ENCODE peak calls at places on chromosomes 2 and 18, in four cellular contexts. U is IMR-90; V is CD8-positive, alpha-beta memory T cell; N is heart right ventricle. P is an unnamed sample. For H3K27me3 and H3K4me1, the result is how much of the 10 kb centered on the place peaks cover.

GRCh38 chr18:79534356-79534755 is 138.6 kb downstream of the NFATC1 start:
- DNase-seq in U (no peak), V (no peak), N (no peak), P (no peak)

GRCh38 chr2:16682431-16683130 is 16.9 kb upstream of the CYRIA start:
- DNase-seq in U (no peak), V (no peak), N (no peak), P (no peak)

GRCh38 chr18:34098109-34098508 is 126.6 kb downstream of the NOL4 start:
- DNase-seq in U (no peak), V (no peak), N (no peak), P (no peak)

GRCh38 chr18:10839401-10839800 is 310.0 kb downstream of the PIEZO2 start:
- DNase-seq in U (no peak), V (no peak), N (no peak), P (no peak)

GRCh38 chr2:62156861-62157496 is 38.9 kb upstream of the B3GNT2 start:
- DNase-seq in U (no peak), V (no peak), N (no peak), P (no peak)

GRCh38 chr2:12597555-12597954 is 119.2 kb upstream of the TRIB2 start:
- DNase-seq in U (no peak), V (no peak), N (no peak), P (no peak)

GRCh38 chr18:56240405-56240804 is 398.0 kb downstream of the TXNL1 start:
- DNase-seq in U (peak), V (no peak), N (no peak), P (no peak)

GRCh38 chr2:233421091-233421816 is 67.0 kb downstream of the DGKD start:
- DNase-seq in U (no peak), V (no peak), N (no peak), P (no peak)

GRCh38 chr2:144553379-144553778 is 33.5 kb upstream of the ZEB2 start:
- DNase-seq in U (peak), V (no peak), N (no peak), P (no peak)

GRCh38 chr2:54657664-54658083 is 65.8 kb upstream of the EML6 start:
- DNase-seq in U (peak), V (no peak), N (no peak), P (no peak)

GRCh38 chr2:20744366-20745335 is 77.7 kb downstream of the GDF7 start:
- DNase-seq in U (no peak), V (no peak), N (no peak), P (no peak)

GRCh38 chr2:174888646-174889271 is 116.4 kb downstream of the CHN1 start:
- DNase-seq in U (peak), V (no peak), N (no peak), P (no peak)

GRCh38 chr2:192655916-192656315 is 461.2 kb upstream of the TMEFF2 start:
- DNase-seq in U (no peak), V (no peak), N (no peak), P (no peak)

GRCh38 chr2:239548491-239548890 is 147.7 kb upstream of the HDAC4 start:
- DNase-seq in U (no peak), V (peak), N (no peak), P (peak)

GRCh38 chr2:56519806-56520205 is 336.0 kb downstream of the CCDC85A start:
- DNase-seq in U (no peak), V (no peak), N (no peak), P (no peak)

GRCh38 chr2:182901748-182902147 is 35.3 kb upstream of the FRZB start:
- DNase-seq in U (no peak), V (no peak), N (no peak), P (no peak)

GRCh38 chr2:217975626-217976025 is 27.2 kb downstream of the TNS1 start:
- DNase-seq in U (no peak), V (no peak), N (no peak), P (no peak)

GRCh38 chr2:8643238-8643995 is 38.4 kb upstream of the ID2 start:
- DNase-seq in U (no peak), V (no peak), N (no peak), P (no peak)

GRCh38 chr2:8642332-8643078 is 39.4 kb upstream of the ID2 start:
- DNase-seq in U (no peak), V (no peak), N (no peak), P (no peak)

GRCh38 chr2:8643996-8644356 is 37.9 kb upstream of the ID2 start:
- DNase-seq in U (no peak), V (no peak), N (no peak), P (no peak)

GRCh38 chr2:8645176-8645831 is 36.6 kb upstream of the ID2 start:
- DNase-seq in U (no peak), V (no peak), N (no peak), P (no peak)

DNA sequence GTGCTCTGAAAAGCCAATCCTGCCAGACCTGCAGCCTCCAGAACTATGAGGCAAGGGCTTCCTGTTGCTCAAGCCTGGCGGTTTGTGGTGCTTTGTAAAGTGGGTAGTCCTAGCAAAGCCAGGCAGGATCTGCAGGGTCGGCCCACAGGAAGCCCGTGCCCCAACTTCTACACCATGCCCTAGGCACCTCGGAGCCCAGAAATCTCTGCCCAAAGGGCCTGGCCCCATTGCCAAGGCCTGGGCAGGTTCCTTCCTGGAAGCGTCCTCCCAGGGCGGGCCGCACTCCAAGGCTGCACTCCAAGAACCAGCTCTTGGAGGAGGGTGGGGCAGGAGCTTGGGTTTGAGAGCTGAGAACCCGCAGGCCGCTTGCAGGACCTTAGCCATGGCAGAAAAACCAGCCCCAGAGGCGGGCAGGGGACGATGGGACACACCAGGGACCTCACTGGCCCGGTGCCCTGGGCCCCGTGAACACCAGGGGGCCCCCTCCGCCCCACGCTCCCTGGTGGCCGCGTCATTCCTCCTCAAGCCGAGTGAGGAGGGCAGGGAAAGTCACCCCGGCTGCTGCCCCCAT is 37.2 kb upstream of the ID2 start:
- DNase-seq in U (no peak), V (no peak), N (peak), P (no peak)
- H3K27me3 ChIP-seq in U (under half), V (under half), N (under half), P (under half)

GRCh38 chr2:29115797-29116781 is 874 bp downstream of the CLIP4 start:
- DNase-seq in U (peak), V (peak), N (peak), P (peak)
- H3K4me1 ChIP-seq in U (under half), V (under half), N (under half), P (under half)

GRCh38 chr2:236120829-236121228 is 47.4 kb downstream of the GBX2 start:
- DNase-seq in U (no peak), V (no peak), N (no peak), P (no peak)

GRCh38 chr2:236125541-236125940 is 42.6 kb downstream of the GBX2 start:
- DNase-seq in U (no peak), V (no peak), N (no peak), P (no peak)

GRCh38 chr2:236124182-236124581 is 44.0 kb downstream of the GBX2 start:
- DNase-seq in U (no peak), V (no peak), N (no peak), P (no peak)

GRCh38 chr2:236121546-236121945 is 46.6 kb downstream of the GBX2 start:
- DNase-seq in U (peak), V (no peak), N (no peak), P (no peak)

GRCh38 chr2:236123716-236124115 is 44.5 kb downstream of the GBX2 start:
- DNase-seq in U (no peak), V (no peak), N (no peak), P (no peak)
- H3K27ac ChIP-seq in U (no peak), V (no peak), N (no peak), P (no peak)

GRCh38 chr18:59376351-59376935 is 17.4 kb upstream of the LMAN1 start:
- DNase-seq in U (no peak), V (no peak), N (no peak), P (no peak)

GRCh38 chr18:59374112-59374511 is 15.0 kb upstream of the LMAN1 start:
- DNase-seq in U (no peak), V (no peak), N (no peak), P (no peak)

GRCh38 chr18:59377938-59378337 is 18.9 kb upstream of the LMAN1 start:
- DNase-seq in U (no peak), V (no peak), N (no peak), P (no peak)

DNA sequence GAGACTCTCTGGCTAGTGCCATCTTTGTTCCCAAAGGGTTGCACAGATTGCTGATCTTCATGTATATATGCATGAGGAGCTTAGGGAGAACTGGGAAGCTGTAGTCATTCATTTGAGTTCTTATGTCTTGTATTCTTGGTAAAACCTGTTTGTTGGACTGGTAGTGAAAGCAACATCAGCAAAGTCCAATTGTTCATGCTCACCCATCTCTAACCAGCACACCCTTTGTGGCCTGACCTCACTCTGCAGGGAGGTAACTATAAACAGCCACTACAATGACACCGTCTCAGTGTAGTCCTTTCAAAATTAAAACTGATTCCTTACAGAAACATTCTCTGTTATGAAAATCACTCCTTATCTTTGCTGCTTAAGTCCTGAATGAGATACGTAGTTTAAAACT is 13.9 kb upstream of the LMAN1 start:
- DNase-seq in U (no peak), V (no peak), N (no peak), P (no peak)
- H3K27me3 ChIP-seq in U (under half), V (under half), N (under half), P (under half)

GRCh38 chr2:68195096-68195495 is 37.4 kb downstream of the PNO1 start:
- DNase-seq in U (no peak), V (no peak), N (no peak), P (no peak)

GRCh38 chr2:68193774-68194372 is 36.2 kb downstream of the PNO1 start:
- DNase-seq in U (peak), V (no peak), N (no peak), P (no peak)

GRCh38 chr2:68190991-68191731 is 33.5 kb downstream of the PNO1 start:
- DNase-seq in U (peak), V (no peak), N (no peak), P (no peak)

GRCh38 chr2:68196120-68196716 is 38.5 kb downstream of the PNO1 start:
- DNase-seq in U (peak), V (peak), N (no peak), P (no peak)

DNA sequence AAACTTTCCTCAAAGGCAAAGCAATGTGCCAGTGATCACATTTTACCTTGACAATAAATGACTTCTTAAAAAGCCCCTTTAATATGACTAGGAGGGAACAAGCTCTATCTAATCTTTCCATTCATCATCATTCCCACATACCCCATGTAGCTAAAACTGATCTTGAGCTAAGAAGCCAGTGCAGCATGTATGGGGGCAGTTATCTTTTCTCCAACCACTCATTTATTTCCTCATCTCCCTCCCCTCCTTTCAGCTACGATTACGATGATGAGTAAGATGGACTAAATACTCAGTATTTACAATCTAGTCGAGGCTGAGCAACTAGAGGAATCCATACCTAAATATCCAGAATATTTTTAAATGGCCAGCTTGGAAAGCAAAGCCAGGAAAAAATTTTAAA is 35.5 kb downstream of the PNO1 start:
- DNase-seq in U (peak), V (no peak), N (no peak), P (no peak)
- H3K4me1 ChIP-seq in U (under half), V (under half), N (half or more), P (under half)

GRCh38 chr2:164969909-164970690 is 14.8 kb upstream of the SLC38A11 start:
- DNase-seq in U (no peak), V (no peak), N (no peak), P (no peak)
- H3K27ac ChIP-seq in U (no peak), V (no peak), N (no peak), P (no peak)

P was measured in naive thymus-derived CD4-positive, alpha-beta T cell.